ENCODE peak calls at places on chromosome 13, in nine cellular contexts. L is stimulated activated CD8-positive, alpha-beta memory T cell treated with anti-CD3 and anti-CD28 coated beads, Interleukin-4, amount 100 ng/mL, for 1 hour; N is activated CD8-positive, alpha-beta memory T cell treated with anti-CD3 and anti-CD28 coated beads, Interleukin-2, amount 10 ng/mL, durations not matched to agents 7 days and 5 days; C is endodermal cell; A is NCI-H1105; G is AG10803; U is KG1; Z is aorta; V is neural crest cell. I is an unnamed sample.

GRCh38 chr13:47216176-47216822 is 319.4 kb upstream of the HTR2A start:
- DNase-seq in A (no peak), N (no peak), C (no peak), G (peak), Z (no peak), V (no peak), U (no peak), L (no peak), I (no peak)

GRCh38 chr13:96769874-96770273 is 224.4 kb downstream of the OXGR1 start:
- DNase-seq in L (no peak), Z (no peak), U (no peak), V (no peak), N (no peak), A (no peak), C (no peak), G (no peak), I (no peak)

GRCh38 chr13:25857830-25858229 is 194.0 kb downstream of the SHISA2 start:
- DNase-seq in V (no peak), A (no peak), L (no peak), G (no peak), N (no peak), U (no peak), C (no peak), Z (no peak), I (no peak)

GRCh38 chr13:36420437-36420891 is 11.8 kb upstream of the CCNA1 start:
- DNase-seq in L (peak), N (peak), U (peak), V (peak), Z (peak), A (peak), C (peak), G (peak), I (peak)

GRCh38 chr13:44436589-44437337 is 63.1 kb downstream of the SERP2 start:
- DNase-seq in A (peak), Z (peak), G (peak), V (peak), C (peak), L (no peak), U (peak), N (peak), I (peak)

GRCh38 chr13:47397739-47398138 is 500.9 kb upstream of the HTR2A start:
- DNase-seq in V (no peak), G (no peak), N (no peak), L (no peak), Z (no peak), A (no peak), U (no peak), C (no peak), I (no peak)

GRCh38 chr13:95228130-95228529 is 73.1 kb downstream of the ABCC4 start:
- DNase-seq in U (no peak), N (no peak), L (no peak), C (no peak), V (no peak), A (no peak), Z (no peak), G (no peak), I (no peak)

GRCh38 chr13:49627831-49628652 is at the start of gene ARL11:
- DNase-seq in N (peak), Z (peak), U (peak), V (no peak), A (no peak), L (no peak), G (no peak), C (peak), I (no peak)

GRCh38 chr13:112179995-112180394 is 113.0 kb downstream of the SOX1 start:
- DNase-seq in N (no peak), V (no peak), L (no peak), G (no peak), Z (no peak), U (no peak), A (no peak), C (peak), I (no peak)

GRCh38 chr13:111877906-111878305 is 189.0 kb upstream of the SOX1 start:
- DNase-seq in C (no peak), L (no peak), U (no peak), N (peak), G (no peak), A (no peak), Z (no peak), V (no peak), I (no peak)

GRCh38 chr13:49366841-49367240 is 77.0 kb downstream of the CAB39L start:
- DNase-seq in N (no peak), U (no peak), Z (peak), V (no peak), C (no peak), L (no peak), G (peak), A (no peak), I (no peak)

GRCh38 chr13:108226184-108226583 is 8.0 kb downstream of the ABHD13 start:
- DNase-seq in C (no peak), Z (no peak), A (peak), V (no peak), U (no peak), L (no peak), G (no peak), N (no peak), I (no peak)

GRCh38 chr13:47794963-47795362 is 206.1 kb downstream of the SUCLA2 start:
- DNase-seq in G (peak), L (no peak), N (no peak), V (no peak), C (no peak), A (no peak), Z (no peak), U (no peak), I (no peak)

GRCh38 chr13:73578251-73578875 is 519.6 kb downstream of the KLF5 start:
- DNase-seq in G (no peak), A (no peak), Z (no peak), C (no peak), L (no peak), V (no peak), U (no peak), N (no peak), I (no peak)

GRCh38 chr13:45833663-45834062 is 17.9 kb downstream of the SIAH3 start:
- DNase-seq in U (no peak), L (no peak), V (no peak), G (peak), Z (no peak), A (no peak), C (no peak), N (no peak), I (no peak)

GRCh38 chr13:32545083-32545482 is 6.5 kb upstream of the N4BP2L2 start:
- DNase-seq in L (no peak), N (no peak), Z (no peak), U (no peak), V (no peak), A (no peak), C (no peak), G (no peak), I (no peak)

GRCh38 chr13:114089751-114090400 is 42.5 kb downstream of the RASA3 start:
- DNase-seq in G (no peak), V (no peak), Z (no peak), C (peak), N (no peak), A (no peak), U (no peak), L (no peak), I (no peak)

GRCh38 chr13:108877300-108877699 is 247.9 kb downstream of the MYO16 start:
- DNase-seq in Z (no peak), N (no peak), A (no peak), L (no peak), V (no peak), C (no peak), G (no peak), U (no peak), I (no peak)

GRCh38 chr13:78659450-78660110 is 625 bp upstream of the OBI1 start:
- DNase-seq in U (no peak), Z (no peak), V (no peak), L (no peak), N (no peak), G (no peak), A (no peak), C (no peak), I (no peak)

GRCh38 chr13:39510296-39510695 is 92.7 kb downstream of the LHFPL6 start:
- DNase-seq in A (peak), C (no peak), U (no peak), N (no peak), G (no peak), V (no peak), Z (no peak), L (no peak), I (no peak)

GRCh38 chr13:34361528-34361927 is 543.6 kb downstream of the RFC3 start:
- DNase-seq in A (no peak), V (no peak), C (no peak), G (peak), L (no peak), N (no peak), Z (no peak), U (no peak), I (no peak)

GRCh38 chr13:36130168-36130541 is 1.0 kb downstream of the DCLK1 start:
- DNase-seq in G (no peak), L (no peak), A (no peak), N (no peak), C (no peak), V (no peak), Z (no peak), U (no peak), I (no peak)

GRCh38 chr13:30409911-30410704 is 12.2 kb upstream of the UBE2L5 start:
- DNase-seq in L (no peak), C (no peak), N (no peak), V (no peak), A (no peak), G (peak), Z (peak), U (no peak), I (no peak)

GRCh38 chr13:38202730-38203129 is 146.9 kb upstream of the UFM1 start:
- DNase-seq in N (no peak), Z (no peak), C (no peak), A (no peak), L (no peak), U (no peak), G (peak), V (no peak), I (no peak)

GRCh38 chr13:40318366-40318765 is 348.1 kb downstream of the FOXO1 start:
- DNase-seq in A (peak), V (no peak), U (no peak), L (no peak), G (no peak), Z (peak), C (no peak), N (no peak), I (no peak)

GRCh38 chr13:110306960-110307696 is at the start of the genes COL4A1 and COL4A2:
- DNase-seq in A (peak), C (peak), L (no peak), N (no peak), Z (peak), G (peak), U (no peak), V (peak), I (peak)

GRCh38 chr13:40139896-40140520 is 484.5 kb downstream of the COG6 start:
- DNase-seq in G (no peak), A (no peak), Z (no peak), C (no peak), N (no peak), U (no peak), V (no peak), L (no peak), I (no peak)

GRCh38 chr13:64453831-64454230 is 2776.3 kb downstream of the PCDH9 start:
- DNase-seq in N (no peak), V (no peak), U (no peak), C (no peak), L (no peak), A (no peak), G (peak), Z (no peak), I (no peak)

GRCh38 chr13:97240789-97241734 is 18.9 kb downstream of the MBNL2 start:
- DNase-seq in U (no peak), V (no peak), G (no peak), Z (no peak), C (no peak), A (no peak), L (no peak), N (no peak), I (no peak)

GRCh38 chr13:111395511-111396393 is 75.3 kb downstream of the TEX29 start:
- DNase-seq in U (no peak), L (no peak), V (no peak), C (peak), Z (no peak), N (peak), G (no peak), A (no peak), I (peak)

GRCh38 chr13:34372581-34372980 is 554.6 kb downstream of the RFC3 start:
- DNase-seq in V (no peak), N (no peak), G (no peak), A (no peak), C (no peak), L (no peak), U (no peak), Z (no peak), I (no peak)